ENCODE peak calls at places on chromosomes 11 and 22, in four cellular contexts. L is GM12878, G is K562, K is HepG2. Y is an unnamed sample.

GRCh38 chr11:7353100-7353499 is 101.4 kb downstream of the SYT9 start:
- DNase-seq in G (peak; percentile 11), K (peak; percentile 26), L (peak; percentile 7), Y (peak; percentile 41)

GRCh38 chr11:62614275-62614674 is 1.2 kb downstream of the ROM1 start:
- DNase-seq in G (peak; percentile 52), K (peak; percentile 35), L (no peak), Y (no peak)

GRCh38 chr11:122317337-122317736 is 201.3 kb upstream of the BLID start:
- DNase-seq in L (no peak), G (no peak), K (no peak), Y (no peak)

GRCh38 chr11:78179459-78180071 is 8.9 kb downstream of the KCTD21 start:
- DNase-seq in L (no peak), G (peak; percentile 40), K (peak; percentile 69), Y (no peak)

GRCh38 chr11:16169541-16169940 is 186.8 kb downstream of the SOX6 start:
- DNase-seq in G (no peak), K (no peak), L (no peak), Y (no peak)

GRCh38 chr11:10459029-10459970 is 4.2 kb downstream of the AMPD3 start:
- DNase-seq in L (peak; percentile 80), G (peak; percentile 33), K (no peak), Y (no peak)

GRCh38 chr11:102279641-102280170 is 37.6 kb upstream of the BIRC3 start:
- DNase-seq in L (peak; percentile 68), K (peak; percentile 98), G (no peak), Y (no peak)

GRCh38 chr11:75143420-75143731 is 7.5 kb upstream of the SLCO2B1 start:
- DNase-seq in L (no peak), K (no peak), G (no peak), Y (no peak)

GRCh38 chr11:17579451-17579850 is 32.4 kb downstream of the OTOG start:
- DNase-seq in K (no peak), G (no peak), L (no peak), Y (peak; percentile 6)

GRCh38 chr11:64661146-64661545 is 61.9 kb downstream of the NRXN2 start:
- DNase-seq in K (no peak), G (no peak), L (no peak), Y (no peak)

GRCh38 chr22:45418770-45419138 is 5.3 kb downstream of the RIBC2 start:
- DNase-seq in G (no peak), L (no peak), K (no peak), Y (no peak)

GRCh38 chr11:16786131-16786530 is 47.7 kb downstream of the C11orf58 start:
- DNase-seq in G (no peak), K (peak; percentile 33), L (no peak), Y (no peak)

GRCh38 chr11:67644042-67644441 is 4.5 kb upstream of the TBX10 start:
- DNase-seq in G (peak; percentile 35), K (peak; percentile 43), L (no peak), Y (peak; percentile 22)

GRCh38 chr22:39240841-39241631 is 3.7 kb downstream of the PDGFB start:
- DNase-seq in L (no peak), G (peak; percentile 38), K (peak; percentile 91), Y (no peak)

GRCh38 chr11:40188848-40189247 is 1270.6 kb downstream of the LRRC4C start:
- DNase-seq in K (peak; percentile 12), G (no peak), L (no peak), Y (no peak)

GRCh38 chr22:19290400-19291217 is 910 bp downstream of the CLTCL1 start:
- DNase-seq in L (no peak), G (peak; percentile 66), K (peak; percentile 10), Y (peak; percentile 20)

GRCh38 chr22:19878461-19879247 is 24.0 kb upstream of the GNB1L start:
- DNase-seq in L (no peak), G (no peak), K (no peak), Y (peak; percentile 8)

GRCh38 chr22:48277868-48278581 is 1515.6 kb downstream of the TBC1D22A start:
- DNase-seq in G (no peak), K (no peak), L (no peak), Y (no peak)

GRCh38 chr11:35548925-35549561 is 23.6 kb upstream of the PAMR1 start:
- DNase-seq in G (no peak), L (no peak), K (no peak), Y (no peak)

GRCh38 chr22:28002863-28003565 is 84.0 kb upstream of the PITPNB start:
- DNase-seq in K (no peak), L (no peak), G (no peak), Y (no peak)

GRCh38 chr11:30984442-30984816 is 385.1 kb downstream of the DCDC1 start:
- DNase-seq in L (no peak), K (peak; percentile 21), G (no peak), Y (no peak)

GRCh38 chr11:112318193-112318592 is 57.5 kb upstream of the PLET1 start:
- DNase-seq in L (no peak), G (no peak), K (no peak), Y (no peak)

GRCh38 chr11:47413908-47414684 is 5.7 kb downstream of the SLC39A13 start:
- DNase-seq in L (no peak), K (no peak), G (no peak), Y (no peak)

GRCh38 chr11:78801161-78801884 is 226.7 kb upstream of the NARS2 start:
- DNase-seq in G (no peak), L (no peak), K (no peak), Y (no peak)

GRCh38 chr11:126926376-126926791 is 74.2 kb downstream of the KIRREL3 start:
- DNase-seq in G (no peak), L (no peak), K (no peak), Y (no peak)

GRCh38 chr11:105524286-105524685 is 85.6 kb upstream of the GRIA4 start:
- DNase-seq in G (no peak), K (no peak), L (no peak), Y (no peak)

GRCh38 chr22:29231971-29232959 is 26.6 kb downstream of the EMID1 start:
- DNase-seq in G (peak; percentile 2), L (no peak), K (peak; percentile 79), Y (no peak)

GRCh38 chr11:117703209-117703608 is 93.8 kb downstream of the DSCAML1 start:
- DNase-seq in G (no peak), L (no peak), K (peak; percentile 67), Y (no peak)

GRCh38 chr11:117701781-117702180 is 95.2 kb downstream of the DSCAML1 start:
- DNase-seq in L (no peak), K (no peak), G (no peak), Y (no peak)

GRCh38 chr11:117705866-117706265 is 91.2 kb downstream of the DSCAML1 start:
- DNase-seq in L (no peak), K (no peak), G (no peak), Y (no peak)

GRCh38 chr11:117706322-117706814 is 90.6 kb downstream of the DSCAML1 start:
- DNase-seq in G (no peak), L (no peak), K (no peak), Y (no peak)

DNA sequence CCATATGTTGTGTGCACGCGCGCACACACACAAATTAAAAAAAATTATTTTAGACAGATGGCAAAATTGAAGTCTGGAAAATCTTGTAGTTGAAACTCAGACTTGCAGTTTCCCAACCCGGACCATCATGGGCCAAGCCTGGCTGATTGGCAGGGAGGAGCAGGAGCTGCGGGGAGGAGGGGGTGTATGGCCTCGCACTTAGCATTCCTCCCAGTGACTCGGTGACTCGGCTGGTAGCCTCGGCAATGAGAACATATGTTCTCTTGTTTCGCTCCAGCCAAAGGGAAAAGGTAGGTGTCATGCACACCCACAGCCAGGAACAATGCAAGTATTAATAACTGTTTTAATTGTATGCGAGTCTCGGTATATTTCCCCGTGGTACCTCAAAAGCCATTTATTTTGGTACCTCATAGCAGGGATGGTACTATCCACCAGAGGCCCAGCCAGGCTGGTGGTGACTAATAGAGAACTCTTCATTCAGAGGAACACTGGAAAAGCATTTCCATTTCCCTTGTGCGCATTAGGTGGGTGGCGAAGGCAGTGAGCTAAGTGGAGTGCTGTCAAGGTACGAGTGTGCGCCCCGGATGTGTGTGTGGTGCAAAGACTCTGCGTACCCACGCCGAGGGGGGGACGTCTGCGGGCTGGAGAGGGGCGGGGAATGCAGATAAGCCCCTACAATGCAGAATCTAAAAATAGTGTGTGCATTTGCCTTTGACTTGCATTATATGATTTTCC is 92.4 kb downstream of the DSCAML1 start:
- DNase-seq in G (no peak), L (no peak), K (no peak), Y (no peak)
- TF ChIP-seq TCF7 in G (no peak), L (no peak), K (no peak), Y (no peak)

GRCh38 chr11:1555713-1556153 is 16.3 kb downstream of the DUSP8 start:
- DNase-seq in G (no peak), K (no peak), L (no peak), Y (no peak)

GRCh38 chr11:1557168-1557884 is 14.7 kb downstream of the DUSP8 start:
- DNase-seq in L (no peak), K (no peak), G (no peak), Y (no peak)

GRCh38 chr11:1554981-1555712 is 16.9 kb downstream of the DUSP8 start:
- DNase-seq in K (no peak), G (no peak), L (no peak), Y (no peak)

GRCh38 chr11:1556278-1557167 is 15.5 kb downstream of the DUSP8 start:
- DNase-seq in G (no peak), L (no peak), K (no peak), Y (no peak)

DNA sequence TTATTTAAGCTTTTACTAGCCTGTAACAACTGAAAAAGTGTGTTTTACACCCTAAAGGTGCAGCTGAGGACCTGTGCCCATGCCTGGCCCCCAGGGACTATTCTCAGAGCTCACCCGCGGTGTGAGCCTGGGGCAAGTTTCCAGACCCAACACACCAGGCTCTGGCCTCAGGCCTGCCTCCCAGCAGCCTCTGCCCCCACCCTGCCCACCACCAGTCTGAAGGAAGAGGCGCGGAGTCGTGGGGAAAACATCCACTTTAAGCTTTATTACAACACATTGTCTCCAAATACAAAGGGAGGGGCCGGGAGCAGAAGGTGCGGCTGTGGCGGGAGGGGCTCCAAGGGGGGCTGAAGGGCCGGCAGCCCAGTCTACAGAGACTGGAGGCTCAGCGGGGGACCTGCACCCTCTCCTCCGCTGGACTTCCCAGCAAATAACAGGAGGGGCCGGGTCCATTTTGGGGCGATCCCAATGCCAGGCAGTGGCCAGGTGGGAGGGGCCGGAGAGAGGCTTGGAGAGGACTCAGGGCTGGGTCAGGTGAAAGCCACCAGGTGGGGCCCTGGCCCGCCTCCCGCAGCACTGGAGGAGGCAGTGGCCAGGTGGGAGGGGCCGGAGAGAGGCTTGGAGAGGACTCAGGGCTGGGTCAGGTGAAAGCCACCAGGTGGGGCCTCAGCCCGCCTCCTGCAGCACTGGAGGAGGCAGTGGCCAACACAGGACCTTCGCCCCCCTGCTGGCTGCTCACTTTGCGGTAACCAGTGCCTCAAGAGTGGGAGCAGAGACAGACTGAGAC is 18.1 kb downstream of the DUSP8 start:
- DNase-seq in L (no peak), G (no peak), K (no peak), Y (peak; percentile 82)
- TF ChIP-seq CTCF in L (no peak), G (no peak), K (peak; percentile 70), Y (no peak)

DNA sequence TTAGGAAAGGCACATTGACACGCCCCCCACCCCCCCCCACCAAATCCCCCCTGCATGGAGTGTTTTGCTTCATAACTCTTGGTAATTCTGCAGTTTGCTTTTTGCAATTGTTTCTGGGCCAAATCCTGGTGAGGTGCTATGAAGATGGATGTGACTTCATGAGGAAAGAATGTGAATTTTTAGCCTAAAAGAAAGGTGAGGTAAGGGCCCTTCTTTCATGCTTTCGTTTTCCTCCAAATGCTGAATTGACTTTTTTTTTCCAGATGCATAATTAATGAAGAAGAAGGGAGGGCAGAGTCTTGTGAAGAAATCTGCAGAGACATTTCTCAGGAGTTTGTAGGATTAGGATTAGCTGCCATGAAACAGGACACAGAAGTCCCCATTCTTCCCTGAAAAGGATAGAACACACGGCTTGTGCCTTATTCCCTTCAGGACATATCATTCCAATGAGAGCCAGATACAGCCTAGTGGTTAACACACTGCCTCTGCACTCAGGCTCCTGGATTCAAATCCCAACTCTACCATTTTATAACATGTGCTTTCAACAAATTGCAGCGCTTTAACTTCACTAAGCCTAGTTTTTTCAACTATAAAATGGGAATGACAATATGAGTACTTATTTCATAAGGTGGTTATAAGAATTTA is 19.6 kb upstream of the TBCEL start:
- DNase-seq in L (no peak), G (no peak), K (no peak), Y (no peak)
- TF ChIP-seq TCF7 in L (no peak), G (no peak), K (no peak), Y (no peak)

GRCh38 chr11:100677796-100678195 is 9.3 kb upstream of the ARHGAP42 start:
- DNase-seq in L (no peak), G (no peak), K (no peak), Y (no peak)
- TF ChIP-seq CTCF in L (no peak), G (no peak), K (no peak), Y (no peak)

Y was measured in WTC11.